ENCODE peak calls at places on chromosomes 7 and 10, in five cellular contexts. K, A, U, N and E are unnamed samples.

GRCh38 chr10:60977161-60978128 is 33.5 kb upstream of the RHOBTB1 start:
- DNase-seq in K (no peak), U (no peak), N (no peak), A (no peak), E (no peak)

GRCh38 chr7:71300603-71301002 is 168.7 kb downstream of the GALNT17 start:
- DNase-seq in K (no peak), N (no peak), U (no peak), A (no peak), E (no peak)

GRCh38 chr10:98323221-98324164 is 55.5 kb upstream of the LOXL4 start:
- DNase-seq in U (peak; percentile 51), K (no peak), N (peak; percentile 88), A (peak; percentile 68), E (no peak)

GRCh38 chr7:85730016-85730415 is 543.2 kb upstream of the SEMA3D start:
- DNase-seq in N (no peak), A (no peak), K (no peak), U (no peak), E (no peak)

GRCh38 chr7:44379366-44380178 is 54.2 kb upstream of the CAMK2B start:
- DNase-seq in K (no peak), U (no peak), A (no peak), N (no peak), E (no peak)

GRCh38 chr10:132155723-132156381 is 30.9 kb upstream of the DPYSL4 start:
- DNase-seq in K (no peak), N (no peak), A (no peak), U (no peak), E (no peak)

GRCh38 chr7:82559203-82559805 is 115.7 kb upstream of the CACNA2D1 start:
- DNase-seq in A (no peak), K (no peak), N (no peak), U (peak; percentile 96), E (no peak)

GRCh38 chr10:93844979-93845626 is 48.7 kb upstream of the SLC35G1 start:
- DNase-seq in U (no peak), K (no peak), A (no peak), N (no peak), E (no peak)

GRCh38 chr10:114662651-114663217 is 4.7 kb upstream of the ABLIM1 start:
- DNase-seq in K (no peak), N (no peak), A (no peak), U (no peak), E (no peak)

GRCh38 chr10:43453266-43453831 is 16.4 kb downstream of the ZNF487 start:
- DNase-seq in K (no peak), A (no peak), U (no peak), N (no peak), E (no peak)

GRCh38 chr10:26696786-26697162 is 727 bp upstream of the PDSS1 start:
- DNase-seq in A (no peak), K (no peak), U (no peak), N (no peak), E (no peak)

GRCh38 chr7:129925416-129926002 is 27.3 kb downstream of the UBE2H start:
- DNase-seq in U (no peak), K (no peak), N (peak; percentile 38), A (no peak), E (no peak)

GRCh38 chr10:126511917-126512487 is 123.7 kb upstream of the ADAM12 start:
- DNase-seq in U (no peak), K (no peak), N (no peak), A (no peak), E (no peak)

GRCh38 chr10:29177266-29177832 is 111.5 kb upstream of the LYZL1 start:
- DNase-seq in K (no peak), U (no peak), N (no peak), A (no peak), E (no peak)

GRCh38 chr7:128728608-128729007 is 10.6 kb upstream of the CALU start:
- DNase-seq in N (peak; percentile 58), U (no peak), K (no peak), A (no peak), E (no peak)

GRCh38 chr10:51649064-51649463 is 50.3 kb downstream of the CSTF2T start:
- DNase-seq in K (no peak), N (peak; percentile 1), U (no peak), A (no peak), E (no peak)

GRCh38 chr7:64541438-64542359 is 21.2 kb downstream of the ZNF680 start:
- DNase-seq in K (no peak), A (no peak), N (peak; percentile 85), U (no peak), E (no peak)

GRCh38 chr7:96548664-96549063 is 161.0 kb downstream of the SEM1 start:
- DNase-seq in A (no peak), U (no peak), N (no peak), K (no peak), E (no peak)